ENCODE peak calls at places on chromosomes 2 and 18, in four cellular contexts. L is GM23338, S is upper lobe of left lung, E is transverse colon. W is an unnamed sample.
A peak's percentile ranks its signal among the peaks of the same experiment; 100 is the strongest.

GRCh38 chr18:36993068-36993467 is 164.1 kb downstream of the KIAA1328 start:
- DNase-seq in L (no peak), S (no peak), E (no peak), W (no peak)

GRCh38 chr2:74267068-74267467 is 68.7 kb downstream of the MTHFD2 start:
- DNase-seq in L (peak; percentile 60), S (no peak), E (peak; percentile 79), W (no peak)

GRCh38 chr2:201257381-201257940 is 2.9 kb upstream of the CASP8 start:
- DNase-seq in L (no peak), S (no peak), E (peak; percentile 62), W (no peak)

GRCh38 chr18:55637204-55637603 is 49.2 kb upstream of the TCF4 start:
- DNase-seq in L (no peak), S (no peak), E (no peak), W (no peak)

GRCh38 chr2:210626849-210627248 is 70.5 kb downstream of the CPS1 start:
- DNase-seq in L (no peak), S (no peak), E (no peak), W (no peak)

GRCh38 chr2:29293830-29294438 is 178.7 kb downstream of the CLIP4 start:
- DNase-seq in L (peak; percentile 91), S (no peak), E (no peak), W (no peak)

GRCh38 chr2:199485732-199486335 is 28.1 kb upstream of the SATB2 start:
- DNase-seq in L (peak; percentile 87), S (no peak), E (peak; percentile 82), W (no peak)

GRCh38 chr18:24678113-24678512 is 217.7 kb downstream of the HRH4 start:
- DNase-seq in L (no peak), S (no peak), E (no peak), W (no peak)

GRCh38 chr2:187593697-187594096 is 39.5 kb upstream of the TFPI start:
- DNase-seq in L (no peak), S (no peak), E (no peak), W (no peak)

GRCh38 chr2:182642328-182642727 is 73.7 kb upstream of the DNAJC10 start:
- DNase-seq in L (peak; percentile 54), S (no peak), E (peak; percentile 41), W (no peak)

GRCh38 chr2:117621330-117621729 is 193.2 kb upstream of the DDX18 start:
- DNase-seq in L (no peak), S (no peak), E (no peak), W (no peak)

GRCh38 chr2:133633851-133634250 is 65.6 kb upstream of the NCKAP5 start:
- DNase-seq in L (no peak), S (no peak), E (no peak), W (no peak)

GRCh38 chr2:201913197-201913596 is 106.9 kb downstream of the CDK15 start:
- DNase-seq in L (no peak), S (no peak), E (no peak), W (no peak)

GRCh38 chr2:63665806-63666205 is 77.0 kb downstream of the MDH1 start:
- DNase-seq in L (no peak), S (no peak), E (no peak), W (no peak)

GRCh38 chr18:58270396-58270795 is 226.4 kb downstream of the NEDD4L start:
- DNase-seq in L (no peak), S (no peak), E (no peak), W (no peak)

GRCh38 chr18:58272779-58273500 is 228.9 kb downstream of the NEDD4L start:
- DNase-seq in L (peak; percentile 40), S (no peak), E (no peak), W (no peak)

GRCh38 chr18:58272209-58272608 is 228.2 kb downstream of the NEDD4L start:
- DNase-seq in L (no peak), S (no peak), E (no peak), W (no peak)

GRCh38 chr18:58269931-58270330 is 225.9 kb downstream of the NEDD4L start:
- DNase-seq in L (no peak), S (no peak), E (no peak), W (peak; percentile 49)

GRCh38 chr18:58271770-58272169 is 227.7 kb downstream of the NEDD4L start:
- DNase-seq in L (no peak), S (no peak), E (no peak), W (no peak)
- TF ChIP-seq CTCF in L (no peak), S (no peak), E (no peak), W (no peak)

GRCh38 chr2:180364719-180365118 is 357.6 kb upstream of the CWC22 start:
- DNase-seq in L (no peak), S (no peak), E (no peak), W (no peak)
- TF ChIP-seq POLR2AphosphoS5 in L (no peak), S (no peak), E (no peak), W (no peak)

GRCh38 chr18:48072428-48073204 is 142.2 kb upstream of the SMAD2 start:
- DNase-seq in L (peak; percentile 27), S (no peak), E (no peak), W (peak; percentile 74)

GRCh38 chr18:48065601-48065995 is 135.1 kb upstream of the SMAD2 start:
- DNase-seq in L (no peak), S (no peak), E (no peak), W (no peak)

GRCh38 chr18:48066225-48066652 is 135.8 kb upstream of the SMAD2 start:
- DNase-seq in L (no peak), S (no peak), E (no peak), W (peak; percentile 38)

GRCh38 chr18:48064978-48065600 is 134.6 kb upstream of the SMAD2 start:
- DNase-seq in L (no peak), S (peak; percentile 31), E (no peak), W (no peak)

GRCh38 chr18:48068916-48069445 is 138.5 kb upstream of the SMAD2 start:
- DNase-seq in L (no peak), S (peak; percentile 45), E (no peak), W (no peak)
- TF ChIP-seq CTCF in L (no peak), S (no peak), E (no peak), W (no peak)

GRCh38 chr2:230985519-230986231 is 10.2 kb upstream of the SPATA3 start:
- DNase-seq in L (no peak), S (peak; percentile 38), E (no peak), W (no peak)

GRCh38 chr2:230989731-230990130 is 6.2 kb upstream of the SPATA3 start:
- DNase-seq in L (no peak), S (peak; percentile 70), E (no peak), W (no peak)

GRCh38 chr2:230990131-230990898 is 5.6 kb upstream of the SPATA3 start:
- DNase-seq in L (no peak), S (peak; percentile 84), E (no peak), W (no peak)

GRCh38 chr2:230986520-230987136 is 9.3 kb upstream of the SPATA3 start:
- DNase-seq in L (no peak), S (no peak), E (no peak), W (no peak)

DNA sequence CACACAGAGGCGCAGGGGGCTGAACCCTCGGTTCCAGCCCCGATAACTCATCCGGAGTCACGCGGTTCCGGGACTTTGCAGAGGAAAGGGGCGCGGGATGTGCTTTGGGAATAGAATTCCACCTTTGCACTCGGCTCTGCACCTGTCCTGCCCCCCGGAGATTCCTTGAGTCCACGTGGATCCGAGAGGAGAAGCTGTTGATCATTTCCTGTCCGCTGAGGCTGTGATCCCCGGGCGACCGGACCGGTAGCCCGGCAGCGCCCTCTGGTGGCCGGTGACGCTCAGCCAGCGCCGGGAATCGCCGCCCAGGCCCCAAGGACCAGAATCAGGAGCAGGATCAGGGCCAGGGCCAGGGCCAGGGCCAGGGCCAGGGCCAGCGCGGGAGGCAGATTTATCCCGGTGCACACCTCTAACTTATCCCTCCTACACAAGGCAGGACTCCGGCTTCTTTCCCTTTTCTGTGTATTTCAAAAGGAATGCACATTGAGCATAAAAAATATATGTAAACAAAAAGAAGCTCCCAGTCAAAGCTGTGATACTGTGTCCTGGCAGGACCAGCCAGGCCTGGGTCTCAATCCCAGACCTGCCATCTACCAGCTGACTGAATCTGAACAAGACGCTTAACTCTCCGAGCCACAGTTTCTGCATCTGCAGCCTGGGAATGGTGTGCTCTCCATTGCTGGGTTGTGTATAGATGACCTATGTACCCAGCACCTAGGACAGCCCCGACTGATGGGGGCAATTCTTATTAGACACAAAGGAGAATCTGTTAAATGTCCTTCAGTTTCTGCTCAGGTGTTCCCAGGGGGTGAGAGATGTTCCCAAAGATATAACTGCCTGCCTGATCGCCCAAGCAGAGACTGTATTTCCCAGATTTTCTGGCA is 8.5 kb upstream of the SPATA3 start:
- DNase-seq in L (peak; percentile 90), S (peak; percentile 97), E (peak; percentile 84), W (peak; percentile 56)
- TF ChIP-seq POLR2AphosphoS5 in L (no peak), S (no peak), E (no peak), W (no peak)

GRCh38 chr2:95323347-95324155 is 26.4 kb downstream of the KCNIP3 start:
- DNase-seq in L (peak; percentile 88), S (peak; percentile 63), E (peak; percentile 44), W (no peak)
- TF ChIP-seq CTCF in L (peak; percentile 59), S (no peak), E (peak; percentile 61), W (peak; percentile 49)

GRCh38 chr2:109435866-109436634 is 177.7 kb downstream of the SEPTIN10 start:
- DNase-seq in L (no peak), S (no peak), E (no peak), W (no peak)

GRCh38 chr2:109438773-109439191 is 175.0 kb downstream of the SEPTIN10 start:
- DNase-seq in L (no peak), S (no peak), E (no peak), W (peak; percentile 41)

GRCh38 chr2:109436635-109437225 is 177.0 kb downstream of the SEPTIN10 start:
- DNase-seq in L (no peak), S (peak; percentile 70), E (no peak), W (no peak)

GRCh38 chr2:109438146-109438545 is 175.6 kb downstream of the SEPTIN10 start:
- DNase-seq in L (no peak), S (no peak), E (no peak), W (peak; percentile 15)

DNA sequence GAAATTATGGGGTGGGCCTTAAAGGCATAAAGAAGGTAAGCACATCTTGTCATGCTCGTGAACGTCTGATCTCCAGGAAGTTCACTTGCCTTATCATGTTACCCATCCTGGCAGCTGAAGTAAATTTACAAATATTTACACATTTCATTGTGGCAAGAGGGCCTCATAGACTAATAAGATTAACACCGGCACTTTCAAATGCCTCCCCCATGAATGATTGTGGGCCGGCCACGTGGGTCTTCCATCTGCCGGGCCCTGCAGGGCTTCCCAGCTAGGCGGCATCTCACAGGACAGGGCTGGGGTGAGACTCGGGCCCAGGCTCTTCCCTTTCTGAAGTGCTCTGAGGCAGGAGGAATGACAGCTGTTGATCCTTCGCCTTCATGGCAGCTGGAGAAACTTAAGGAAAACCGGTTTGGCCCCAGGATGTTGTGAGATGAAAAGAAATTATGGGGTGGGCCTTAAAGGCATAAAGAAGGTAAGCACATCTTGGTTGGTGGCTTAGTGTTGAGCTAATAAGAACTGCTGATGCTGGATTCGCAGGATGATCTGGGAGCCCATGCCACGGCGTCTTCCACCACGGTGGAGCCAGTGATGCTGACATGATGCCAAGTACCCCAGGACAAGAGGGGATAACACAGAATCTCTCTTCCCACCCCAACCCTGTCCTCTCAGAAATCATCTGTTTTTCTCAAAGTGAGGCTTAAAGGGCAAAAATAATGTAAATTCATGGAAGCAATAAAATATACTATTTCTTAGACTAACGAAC is 176.3 kb downstream of the SEPTIN10 start:
- DNase-seq in L (no peak), S (no peak), E (peak; percentile 15), W (no peak)
- TF ChIP-seq POLR2AphosphoS5 in L (no peak), S (no peak), E (peak; percentile 4), W (no peak)

DNA sequence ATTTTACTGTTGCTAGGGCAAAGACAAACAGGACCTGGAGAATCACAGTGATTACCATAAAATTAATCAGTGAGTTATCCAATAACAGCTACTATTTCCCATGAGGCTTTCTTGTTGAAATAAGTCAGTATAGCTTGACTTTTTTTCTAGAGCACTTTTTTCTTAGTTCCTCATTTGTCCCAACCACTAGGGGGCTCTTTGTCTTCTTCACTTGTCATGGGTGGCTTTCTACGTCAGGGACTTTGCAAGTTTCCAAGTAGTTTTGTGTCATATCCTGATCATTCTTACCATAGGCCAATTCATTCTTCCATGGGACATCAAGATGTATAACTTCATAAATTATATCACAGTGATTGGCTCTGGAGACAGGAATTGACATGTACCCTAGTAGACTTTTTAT is 1019.6 kb upstream of the PIK3C3 start:
- DNase-seq in L (peak; percentile 82), S (no peak), E (no peak), W (no peak)
- TF ChIP-seq CTCF in L (peak; percentile 79), S (no peak), E (no peak), W (no peak)